ENCODE peak calls at places on chromosomes 16 and 17, in nine cellular contexts. One of them, this sample, is unnamed.

GRCh38 chr17:76926237-76926866 is 58.1 kb downstream of the MGAT5B start:
- DNase-seq in tibial artery: no peak
- DNase-seq in chondrocyte: no peak
- DNase-seq in Calu3: no peak
- DNase-seq in cardiac muscle cell: no peak
- DNase-seq in RWPE1: no peak
- DNase-seq in heart right ventricle: no peak
- DNase-seq in BJ: no peak
- DNase-seq in lower leg skin: no peak
- DNase-seq in this sample: no peak

GRCh38 chr17:13931111-13931526 is 138.2 kb upstream of the COX10 start:
- DNase-seq in tibial artery: no peak
- DNase-seq in RWPE1: no peak
- DNase-seq in Calu3: no peak
- DNase-seq in cardiac muscle cell: no peak
- DNase-seq in heart right ventricle: no peak
- DNase-seq in chondrocyte: no peak
- DNase-seq in BJ: peak
- DNase-seq in lower leg skin: no peak
- DNase-seq in this sample: no peak

GRCh38 chr17:71496552-71496951 is 624.3 kb upstream of the SOX9 start:
- DNase-seq in lower leg skin: no peak
- DNase-seq in heart right ventricle: no peak
- DNase-seq in RWPE1: no peak
- DNase-seq in cardiac muscle cell: no peak
- DNase-seq in chondrocyte: no peak
- DNase-seq in Calu3: no peak
- DNase-seq in tibial artery: no peak
- DNase-seq in BJ: no peak
- DNase-seq in this sample: no peak

GRCh38 chr16:52066951-52067350 is 480.0 kb downstream of the TOX3 start:
- DNase-seq in Calu3: no peak
- DNase-seq in cardiac muscle cell: no peak
- DNase-seq in lower leg skin: no peak
- DNase-seq in tibial artery: no peak
- DNase-seq in BJ: no peak
- DNase-seq in chondrocyte: no peak
- DNase-seq in heart right ventricle: no peak
- DNase-seq in RWPE1: no peak
- DNase-seq in this sample: no peak

GRCh38 chr16:24539850-24540484 is 601 bp downstream of the RBBP6 start:
- DNase-seq in tibial artery: peak
- DNase-seq in heart right ventricle: peak
- DNase-seq in RWPE1: peak
- DNase-seq in Calu3: peak
- DNase-seq in cardiac muscle cell: peak
- DNase-seq in lower leg skin: peak
- DNase-seq in BJ: no peak
- DNase-seq in chondrocyte: peak
- DNase-seq in this sample: no peak

GRCh38 chr17:70184770-70185169 is 15.4 kb downstream of the KCNJ2 start:
- DNase-seq in BJ: no peak
- DNase-seq in cardiac muscle cell: no peak
- DNase-seq in lower leg skin: no peak
- DNase-seq in chondrocyte: no peak
- DNase-seq in Calu3: no peak
- DNase-seq in RWPE1: peak
- DNase-seq in heart right ventricle: no peak
- DNase-seq in tibial artery: no peak
- DNase-seq in this sample: no peak

GRCh38 chr16:31177136-31177535 is 2.8 kb upstream of the FUS start:
- DNase-seq in RWPE1: no peak
- DNase-seq in heart right ventricle: no peak
- DNase-seq in Calu3: no peak
- DNase-seq in tibial artery: no peak
- DNase-seq in BJ: no peak
- DNase-seq in cardiac muscle cell: no peak
- DNase-seq in chondrocyte: no peak
- DNase-seq in lower leg skin: no peak
- DNase-seq in this sample: no peak

GRCh38 chr17:16870253-16871245 is 101.4 kb downstream of the TNFRSF13B start:
- DNase-seq in chondrocyte: no peak
- DNase-seq in tibial artery: no peak
- DNase-seq in heart right ventricle: no peak
- DNase-seq in BJ: no peak
- DNase-seq in lower leg skin: peak
- DNase-seq in RWPE1: no peak
- DNase-seq in cardiac muscle cell: no peak
- DNase-seq in Calu3: no peak
- DNase-seq in this sample: no peak

GRCh38 chr17:12547829-12548228 is 117.9 kb upstream of the MYOCD start:
- DNase-seq in chondrocyte: no peak
- DNase-seq in heart right ventricle: no peak
- DNase-seq in tibial artery: no peak
- DNase-seq in cardiac muscle cell: no peak
- DNase-seq in Calu3: no peak
- DNase-seq in BJ: no peak
- DNase-seq in RWPE1: no peak
- DNase-seq in lower leg skin: no peak
- DNase-seq in this sample: no peak

GRCh38 chr17:12549499-12549901 is 116.2 kb upstream of the MYOCD start:
- DNase-seq in heart right ventricle: no peak
- DNase-seq in RWPE1: no peak
- DNase-seq in BJ: peak
- DNase-seq in lower leg skin: no peak
- DNase-seq in tibial artery: no peak
- DNase-seq in chondrocyte: no peak
- DNase-seq in cardiac muscle cell: peak
- DNase-seq in Calu3: no peak
- DNase-seq in this sample: no peak

GRCh38 chr17:12546983-12547382 is 118.7 kb upstream of the MYOCD start:
- DNase-seq in chondrocyte: no peak
- DNase-seq in lower leg skin: no peak
- DNase-seq in BJ: no peak
- DNase-seq in cardiac muscle cell: no peak
- DNase-seq in Calu3: no peak
- DNase-seq in tibial artery: no peak
- DNase-seq in heart right ventricle: no peak
- DNase-seq in RWPE1: no peak
- DNase-seq in this sample: no peak

GRCh38 chr17:12548558-12548957 is 117.1 kb upstream of the MYOCD start:
- DNase-seq in Calu3: no peak
- DNase-seq in lower leg skin: no peak
- DNase-seq in tibial artery: no peak
- DNase-seq in cardiac muscle cell: no peak
- DNase-seq in chondrocyte: no peak
- DNase-seq in heart right ventricle: no peak
- DNase-seq in BJ: no peak
- DNase-seq in RWPE1: no peak
- DNase-seq in this sample: no peak

DNA sequence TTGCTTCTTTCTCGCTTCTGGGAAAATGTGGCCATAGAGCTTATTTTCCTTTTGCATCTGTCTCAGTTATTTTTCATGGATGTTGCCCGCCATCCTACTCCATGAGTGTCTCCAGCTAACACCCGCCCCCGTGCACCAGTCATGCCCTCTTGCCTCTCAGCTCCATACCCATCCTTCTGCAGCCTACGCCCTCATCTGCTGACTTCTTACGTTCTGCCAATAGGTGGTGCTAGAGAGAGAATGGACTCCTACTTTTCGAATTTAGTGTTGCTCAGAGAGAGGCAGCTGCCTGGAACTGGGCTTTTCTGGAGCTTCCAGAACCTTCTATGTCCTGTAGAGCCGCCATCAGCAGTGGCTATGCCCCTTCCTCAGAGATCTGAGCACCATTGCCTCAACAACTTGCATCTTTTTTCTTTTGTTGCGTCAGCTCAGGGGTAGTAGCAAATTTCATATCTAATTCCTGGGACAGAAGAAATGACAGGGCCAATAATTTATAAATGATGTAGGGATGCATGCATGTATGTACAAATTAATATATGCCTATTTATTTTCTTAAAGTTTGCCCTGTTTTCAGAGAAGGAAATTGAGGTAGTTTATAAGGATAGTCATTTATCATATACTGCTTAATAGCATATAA is 119.7 kb upstream of the MYOCD start:
- DNase-seq in heart right ventricle: no peak
- DNase-seq in chondrocyte: no peak
- DNase-seq in lower leg skin: no peak
- DNase-seq in BJ: no peak
- DNase-seq in Calu3: peak
- DNase-seq in cardiac muscle cell: peak
- DNase-seq in tibial artery: peak
- DNase-seq in RWPE1: peak
- DNase-seq in this sample: no peak
- TF ChIP-seq CTCF in heart right ventricle: peak
- TF ChIP-seq CTCF in chondrocyte: peak
- TF ChIP-seq CTCF in lower leg skin: no peak
- TF ChIP-seq CTCF in BJ: peak
- TF ChIP-seq CTCF in Calu3: peak
- TF ChIP-seq CTCF in cardiac muscle cell: peak
- TF ChIP-seq CTCF in tibial artery: peak
- TF ChIP-seq CTCF in RWPE1: peak
- TF ChIP-seq CTCF in this sample: no peak

GRCh38 chr16:81201267-81201666 is 37.2 kb upstream of the BCO1 start:
- DNase-seq in lower leg skin: no peak
- DNase-seq in RWPE1: no peak
- DNase-seq in BJ: no peak
- DNase-seq in tibial artery: no peak
- DNase-seq in cardiac muscle cell: no peak
- DNase-seq in chondrocyte: no peak
- DNase-seq in Calu3: no peak
- DNase-seq in heart right ventricle: no peak
- DNase-seq in this sample: no peak
- TF ChIP-seq CTCF in lower leg skin: no peak
- TF ChIP-seq CTCF in RWPE1: no peak
- TF ChIP-seq CTCF in BJ: no peak
- TF ChIP-seq CTCF in tibial artery: no peak
- TF ChIP-seq CTCF in cardiac muscle cell: no peak
- TF ChIP-seq CTCF in chondrocyte: no peak
- TF ChIP-seq CTCF in Calu3: no peak
- TF ChIP-seq CTCF in heart right ventricle: no peak
- TF ChIP-seq CTCF in this sample: no peak

GRCh38 chr17:3765981-3766380 is 35.0 kb downstream of the ITGAE start:
- DNase-seq in BJ: no peak
- DNase-seq in lower leg skin: no peak
- DNase-seq in Calu3: no peak
- DNase-seq in cardiac muscle cell: no peak
- DNase-seq in chondrocyte: peak
- DNase-seq in heart right ventricle: no peak
- DNase-seq in RWPE1: no peak
- DNase-seq in tibial artery: no peak
- DNase-seq in this sample: no peak

GRCh38 chr17:3768786-3769185 is 32.2 kb downstream of the ITGAE start:
- DNase-seq in Calu3: no peak
- DNase-seq in lower leg skin: no peak
- DNase-seq in chondrocyte: no peak
- DNase-seq in tibial artery: no peak
- DNase-seq in RWPE1: no peak
- DNase-seq in heart right ventricle: no peak
- DNase-seq in BJ: no peak
- DNase-seq in cardiac muscle cell: no peak
- DNase-seq in this sample: no peak

GRCh38 chr17:3770471-3770870 is 30.5 kb downstream of the ITGAE start:
- DNase-seq in cardiac muscle cell: no peak
- DNase-seq in BJ: no peak
- DNase-seq in RWPE1: no peak
- DNase-seq in heart right ventricle: no peak
- DNase-seq in chondrocyte: no peak
- DNase-seq in Calu3: no peak
- DNase-seq in tibial artery: no peak
- DNase-seq in lower leg skin: no peak
- DNase-seq in this sample: no peak

GRCh38 chr17:3766783-3767182 is 34.2 kb downstream of the ITGAE start:
- DNase-seq in chondrocyte: peak
- DNase-seq in cardiac muscle cell: no peak
- DNase-seq in tibial artery: no peak
- DNase-seq in lower leg skin: no peak
- DNase-seq in RWPE1: no peak
- DNase-seq in BJ: no peak
- DNase-seq in heart right ventricle: no peak
- DNase-seq in Calu3: no peak
- DNase-seq in this sample: no peak

DNA sequence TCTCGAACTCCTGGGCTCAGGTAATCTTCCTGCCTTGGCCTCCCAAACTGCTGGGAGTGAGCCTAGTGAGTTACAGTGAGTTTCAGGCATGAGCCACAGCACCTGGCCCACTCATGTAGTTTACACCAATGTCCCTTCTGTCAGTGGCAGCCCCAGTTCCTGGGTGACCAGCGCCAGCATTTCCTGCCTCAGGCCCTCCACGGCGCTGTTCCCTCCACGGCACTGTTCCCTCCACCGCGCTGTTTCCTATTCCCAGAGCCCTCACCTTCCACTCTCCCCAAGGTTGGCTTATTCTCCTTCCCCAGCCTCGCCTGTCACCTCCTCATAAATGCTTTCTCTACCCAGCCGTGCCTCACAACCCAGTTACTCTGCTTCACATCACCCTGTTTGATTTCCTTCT is 32.6 kb downstream of the ITGAE start:
- DNase-seq in Calu3: no peak
- DNase-seq in chondrocyte: no peak
- DNase-seq in RWPE1: no peak
- DNase-seq in tibial artery: no peak
- DNase-seq in BJ: no peak
- DNase-seq in lower leg skin: no peak
- DNase-seq in heart right ventricle: no peak
- DNase-seq in cardiac muscle cell: no peak
- DNase-seq in this sample: no peak
- TF ChIP-seq CTCF in Calu3: no peak
- TF ChIP-seq CTCF in chondrocyte: no peak
- TF ChIP-seq CTCF in RWPE1: no peak
- TF ChIP-seq CTCF in tibial artery: no peak
- TF ChIP-seq CTCF in BJ: no peak
- TF ChIP-seq CTCF in lower leg skin: no peak
- TF ChIP-seq CTCF in heart right ventricle: no peak
- TF ChIP-seq CTCF in cardiac muscle cell: no peak
- TF ChIP-seq CTCF in this sample: no peak

GRCh38 chr16:20811889-20812439 is 5.6 kb downstream of the REXO5 start:
- DNase-seq in heart right ventricle: no peak
- DNase-seq in lower leg skin: no peak
- DNase-seq in cardiac muscle cell: no peak
- DNase-seq in Calu3: no peak
- DNase-seq in RWPE1: no peak
- DNase-seq in tibial artery: no peak
- DNase-seq in chondrocyte: no peak
- DNase-seq in BJ: no peak
- DNase-seq in this sample: no peak

GRCh38 chr16:20818929-20819585 is 12.7 kb downstream of the REXO5 start:
- DNase-seq in lower leg skin: no peak
- DNase-seq in RWPE1: no peak
- DNase-seq in Calu3: no peak
- DNase-seq in cardiac muscle cell: no peak
- DNase-seq in BJ: no peak
- DNase-seq in chondrocyte: no peak
- DNase-seq in tibial artery: no peak
- DNase-seq in heart right ventricle: no peak
- DNase-seq in this sample: no peak

GRCh38 chr16:20812510-20812909 is 6.2 kb downstream of the REXO5 start:
- DNase-seq in heart right ventricle: no peak
- DNase-seq in RWPE1: no peak
- DNase-seq in cardiac muscle cell: no peak
- DNase-seq in Calu3: no peak
- DNase-seq in lower leg skin: no peak
- DNase-seq in chondrocyte: no peak
- DNase-seq in tibial artery: no peak
- DNase-seq in BJ: no peak
- DNase-seq in this sample: no peak

GRCh38 chr16:20814761-20815160 is 8.4 kb downstream of the REXO5 start:
- DNase-seq in chondrocyte: no peak
- DNase-seq in cardiac muscle cell: no peak
- DNase-seq in lower leg skin: no peak
- DNase-seq in RWPE1: no peak
- DNase-seq in tibial artery: no peak
- DNase-seq in BJ: no peak
- DNase-seq in heart right ventricle: no peak
- DNase-seq in Calu3: no peak
- DNase-seq in this sample: no peak
- TF ChIP-seq CTCF in chondrocyte: no peak
- TF ChIP-seq CTCF in cardiac muscle cell: no peak
- TF ChIP-seq CTCF in lower leg skin: no peak
- TF ChIP-seq CTCF in RWPE1: no peak
- TF ChIP-seq CTCF in tibial artery: no peak
- TF ChIP-seq CTCF in BJ: no peak
- TF ChIP-seq CTCF in heart right ventricle: no peak
- TF ChIP-seq CTCF in Calu3: no peak
- TF ChIP-seq CTCF in this sample: no peak

This sample was measured in omental fat pad.